ENCODE peak calls at places on chromosomes 16 and 17, in five cellular contexts. C, N, Q, E and H are unnamed samples.

GRCh38 chr17:8857919-8858318 is 9.6 kb downstream of the PIK3R6 start:
- DNase-seq in C (no peak), N (no peak), Q (no peak), E (no peak), H (no peak)

GRCh38 chr16:86823895-86824671 is 245.7 kb downstream of the FOXL1 start:
- DNase-seq in C (no peak), N (no peak), Q (peak; percentile 72), E (peak; percentile 87), H (peak; percentile 77)

GRCh38 chr16:7014756-7015155 is 317.9 kb upstream of the RBFOX1 start:
- DNase-seq in C (no peak), N (no peak), Q (no peak), E (no peak), H (no peak)

GRCh38 chr17:77491921-77492445 is 351.2 kb downstream of the SEC14L1 start:
- DNase-seq in C (peak; percentile 40), N (no peak), Q (no peak), E (no peak), H (no peak)

GRCh38 chr17:27518048-27518447 is 61.8 kb downstream of the KSR1 start:
- DNase-seq in C (no peak), N (no peak), Q (no peak), E (no peak), H (no peak)

GRCh38 chr17:59846391-59847165 is 46.2 kb downstream of the TUBD1 start:
- DNase-seq in C (peak; percentile 54), N (no peak), Q (peak; percentile 87), E (peak; percentile 74), H (no peak)

GRCh38 chr17:42010898-42011516 is 6.2 kb downstream of the DNAJC7 start:
- DNase-seq in C (no peak), N (no peak), Q (peak; percentile 45), E (peak; percentile 34), H (no peak)

GRCh38 chr17:82204831-82205719 is 7.6 kb downstream of the CCDC57 start:
- DNase-seq in C (no peak), N (no peak), Q (peak; percentile 84), E (peak; percentile 14), H (no peak)

GRCh38 chr16:73390936-73391335 is 343.0 kb upstream of the ZFHX3 start:
- DNase-seq in C (no peak), N (no peak), Q (no peak), E (no peak), H (no peak)

GRCh38 chr16:71340406-71340805 is 18.1 kb upstream of the CALB2 start:
- DNase-seq in C (no peak), N (no peak), Q (no peak), E (no peak), H (no peak)

GRCh38 chr16:10408824-10409381 is 23.0 kb downstream of the ATF7IP2 start:
- DNase-seq in C (no peak), N (no peak), Q (no peak), E (peak; percentile 8), H (no peak)

GRCh38 chr17:65022751-65023421 is 33.7 kb downstream of the GNA13 start:
- DNase-seq in C (no peak), N (no peak), Q (peak; percentile 52), E (peak; percentile 40), H (no peak)

GRCh38 chr16:23408242-23409201 is 44.5 kb downstream of the COG7 start:
- DNase-seq in C (no peak), N (no peak), Q (peak; percentile 73), E (no peak), H (no peak)

GRCh38 chr16:49513040-49513439 is 139.4 kb downstream of the C16orf78 start:
- DNase-seq in C (no peak), N (no peak), Q (no peak), E (no peak), H (no peak)

GRCh38 chr17:73031472-73031871 is 61.0 kb downstream of the SLC39A11 start:
- DNase-seq in C (no peak), N (no peak), Q (no peak), E (no peak), H (no peak)

GRCh38 chr17:32917842-32918241 is 10.1 kb upstream of the TMEM98 start:
- DNase-seq in C (no peak), N (no peak), Q (no peak), E (no peak), H (no peak)

GRCh38 chr17:1047177-1047885 is 50.4 kb downstream of the TIMM22 start:
- DNase-seq in C (no peak), N (no peak), Q (peak; percentile 19), E (peak; percentile 35), H (no peak)

GRCh38 chr17:50212121-50212843 is 10.9 kb upstream of the COL1A1 start:
- DNase-seq in C (no peak), N (no peak), Q (peak; percentile 98), E (no peak), H (no peak)

GRCh38 chr16:1871974-1872635 is at the start of gene MEIOB:
- DNase-seq in C (no peak), N (peak; percentile 34), Q (peak; percentile 39), E (peak; percentile 16), H (no peak)

GRCh38 chr17:50638851-50639767 is 4.4 kb downstream of the ABCC3 start:
- DNase-seq in C (peak; percentile 95), N (no peak), Q (peak; percentile 91), E (peak; percentile 93), H (no peak)

GRCh38 chr17:29138184-29138955 is 41.8 kb downstream of the MYO18A start:
- DNase-seq in C (no peak), N (peak; percentile 52), Q (no peak), E (no peak), H (no peak)
- H3K27ac ChIP-seq in C (peak overlapping the region; percentile 96), N (peak overlapping the region; percentile 82), Q (peak overlapping the region; percentile 2), E (no peak overlapping the region), H (peak overlapping the region; percentile 72)

DNA sequence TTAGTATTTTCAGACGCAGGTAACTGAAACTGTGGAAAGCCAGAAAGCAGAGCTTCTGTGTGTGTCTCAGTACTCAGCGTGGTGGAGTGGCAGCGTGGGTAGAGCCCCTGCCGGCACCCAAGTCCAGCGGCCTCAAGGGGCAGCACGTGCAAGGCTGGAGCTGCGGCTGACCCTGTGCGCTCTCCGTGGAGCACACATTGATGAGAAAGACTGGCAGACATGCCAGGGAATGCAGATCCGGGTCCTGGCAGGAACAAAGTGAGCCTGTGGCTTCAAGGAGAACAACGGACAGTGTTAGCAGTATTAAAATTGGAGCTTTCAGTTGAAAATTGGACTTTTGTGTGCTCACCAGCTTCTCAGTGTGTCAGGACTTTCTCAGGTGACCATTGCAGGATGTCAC is 23.3 kb downstream of the ZC3H18 start:
- DNase-seq in C (no peak), N (no peak), Q (no peak), E (no peak), H (peak; percentile 17)
- H3K27ac ChIP-seq in C (no peak overlapping the region), N (no peak overlapping the region), Q (no peak overlapping the region), E (no peak overlapping the region), H (peak overlapping the region; percentile 14)

GRCh38 chr17:17090642-17091103 is 48.4 kb downstream of the MPRIP start:
- DNase-seq in C (peak; percentile 37), N (no peak), Q (no peak), E (no peak), H (no peak)
- H3K27ac ChIP-seq in C (no peak overlapping the region), N (no peak overlapping the region), Q (no peak overlapping the region), E (no peak overlapping the region), H (no peak overlapping the region)

DNA sequence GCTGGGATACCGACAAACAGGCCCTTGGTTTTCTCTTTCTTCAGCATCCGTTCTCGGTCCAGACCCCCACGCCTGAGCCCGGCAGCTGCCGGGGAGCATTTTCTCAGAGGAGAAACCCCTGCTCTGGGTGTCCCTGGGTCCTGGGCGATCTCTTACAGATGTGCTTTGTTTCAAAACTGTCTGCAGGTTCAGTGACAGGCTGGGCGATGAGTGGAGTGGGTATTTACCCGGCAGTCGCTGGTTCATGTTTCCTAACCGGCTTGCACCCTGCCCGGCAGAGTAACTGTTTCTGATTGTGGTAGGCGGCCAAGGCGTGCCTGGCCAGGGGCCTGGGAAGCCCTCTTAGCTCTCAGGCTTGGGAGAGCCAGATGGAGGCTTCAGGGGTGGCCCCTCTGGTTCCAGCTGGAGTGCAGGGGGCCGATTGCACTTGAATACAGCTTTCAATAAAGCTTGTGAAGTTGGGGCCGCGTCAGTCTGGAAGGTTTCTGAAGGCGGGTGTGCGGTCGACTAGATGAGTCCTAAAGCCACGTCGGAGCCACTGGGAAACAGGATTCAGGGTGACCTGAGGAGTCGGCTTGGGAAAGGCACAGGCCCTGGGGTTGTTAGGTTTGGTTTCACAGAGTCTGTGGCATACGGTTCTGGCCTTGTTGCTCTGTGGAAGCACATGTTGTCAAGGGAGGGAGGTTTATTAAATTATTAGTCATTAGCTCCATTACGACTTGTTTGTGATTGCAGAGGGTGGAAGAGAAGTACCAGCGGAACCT is 1.4 kb downstream of the BAIAP2 start:
- DNase-seq in C (peak; percentile 30), N (no peak), Q (peak; percentile 28), E (no peak), H (no peak)
- H3K27ac ChIP-seq in C (no peak overlapping the region), N (no peak overlapping the region), Q (no peak overlapping the region), E (no peak overlapping the region), H (peak overlapping the region; percentile 63)

GRCh38 chr16:84302111-84302954 is 7.7 kb downstream of the WFDC1 start:
- DNase-seq in C (no peak), N (no peak), Q (peak; percentile 73), E (peak; percentile 21), H (no peak)
- H3K27ac ChIP-seq in C (peak overlapping the region; percentile 60), N (no peak overlapping the region), Q (no peak overlapping the region), E (no peak overlapping the region), H (peak overlapping the region; percentile 79)

DNA sequence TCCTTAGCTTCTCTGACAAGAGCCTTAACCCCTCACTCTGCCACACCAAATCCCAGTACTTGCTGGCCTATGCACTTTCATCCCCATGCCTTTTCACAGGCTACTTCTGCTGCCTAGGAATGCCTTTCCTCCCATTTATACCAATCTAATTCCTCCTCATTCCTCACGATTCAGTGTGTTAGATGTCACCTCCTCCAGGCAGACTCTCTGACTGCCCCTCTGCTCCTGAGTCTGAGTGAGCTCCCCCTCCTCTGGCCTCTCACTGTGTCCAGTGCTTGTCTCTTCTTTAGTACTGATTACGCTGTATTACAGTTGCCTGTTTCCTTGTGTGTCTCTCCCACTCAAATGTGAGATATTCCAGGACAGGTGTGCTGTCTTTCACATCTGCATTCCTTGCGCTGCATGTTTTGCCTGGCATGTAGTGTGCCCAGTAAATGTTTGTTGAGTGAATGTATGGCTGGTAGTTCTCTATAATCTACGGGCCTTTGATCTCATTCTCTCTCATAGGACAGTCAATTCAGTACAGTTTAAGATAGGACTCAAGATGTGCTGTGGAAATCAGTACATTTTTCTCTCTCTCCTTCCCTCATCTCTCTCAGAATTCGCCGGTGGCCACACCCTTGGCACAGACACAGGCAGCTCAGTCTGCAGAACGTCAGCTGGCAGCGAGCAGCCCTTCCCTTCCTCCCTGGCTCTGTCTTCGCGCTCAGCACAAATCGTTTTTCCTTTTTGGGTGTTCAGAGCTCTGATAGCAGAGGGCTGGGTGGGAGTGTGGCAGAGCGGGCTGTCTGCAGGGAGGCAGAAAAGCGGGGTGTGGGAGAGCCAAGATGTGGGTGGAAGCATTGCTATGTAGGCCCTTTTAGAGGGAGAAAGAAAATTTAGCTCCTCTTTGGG is 18.5 kb downstream of the ARL4D start:
- DNase-seq in C (peak; percentile 51), N (no peak), Q (no peak), E (no peak), H (peak; percentile 86)
- H3K27ac ChIP-seq in C (peak overlapping the region; percentile 58), N (no peak overlapping the region), Q (no peak overlapping the region), E (no peak overlapping the region), H (peak overlapping the region; percentile 75)

GRCh38 chr16:84788968-84789371 is 30.8 kb upstream of the CRISPLD2 start:
- DNase-seq in C (no peak), N (no peak), Q (no peak), E (no peak), H (no peak)

GRCh38 chr16:84786605-84787302 is 33.0 kb upstream of the CRISPLD2 start:
- DNase-seq in C (no peak), N (no peak), Q (no peak), E (no peak), H (no peak)

GRCh38 chr16:84789431-84789830 is 30.4 kb upstream of the CRISPLD2 start:
- DNase-seq in C (no peak), N (no peak), Q (no peak), E (no peak), H (no peak)

GRCh38 chr16:84782841-84783240 is 36.9 kb upstream of the CRISPLD2 start:
- DNase-seq in C (no peak), N (no peak), Q (no peak), E (no peak), H (no peak)

GRCh38 chr16:84785843-84786538 is 33.8 kb upstream of the CRISPLD2 start:
- DNase-seq in C (no peak), N (no peak), Q (peak; percentile 31), E (peak; percentile 6), H (no peak)
- H3K27ac ChIP-seq in C (no peak overlapping the region), N (no peak overlapping the region), Q (peak overlapping the region; percentile 0), E (no peak overlapping the region), H (no peak overlapping the region)